ENCODE peak calls at places on chromosomes 3 and 15, in four cellular contexts. H is HepG2, V is H1, B is K562. G is an unnamed sample.

GRCh38 chr3:178308696-178309278 is 227.4 kb upstream of the KCNMB2 start:
- DNase-seq in H (no peak), V (no peak), B (no peak), G (no peak)

GRCh38 chr15:32718822-32719716 is 1.3 kb downstream of the GREM1 start:
- DNase-seq in H (no peak), V (peak), B (no peak), G (no peak)

GRCh38 chr3:39724233-39724846 is 85.1 kb upstream of the MYRIP start:
- DNase-seq in H (no peak), V (no peak), B (peak), G (no peak)

GRCh38 chr3:135040321-135041110 is 245.5 kb downstream of the EPHB1 start:
- DNase-seq in H (no peak), V (no peak), B (no peak), G (no peak)

GRCh38 chr3:28595364-28595763 is 246.7 kb upstream of the AZI2 start:
- DNase-seq in H (no peak), V (no peak), B (no peak), G (no peak)

GRCh38 chr15:78216276-78217229 is 17.8 kb downstream of the ACSBG1 start:
- DNase-seq in H (no peak), V (no peak), B (no peak), G (no peak)

GRCh38 chr3:49912787-49913375 is 9.2 kb upstream of the MST1R start:
- DNase-seq in H (no peak), V (no peak), B (no peak), G (no peak)

GRCh38 chr15:49530106-49530505 is 90.5 kb downstream of the FAM227B start:
- DNase-seq in H (peak), V (no peak), B (no peak), G (no peak)

GRCh38 chr15:41790756-41791546 is 16.7 kb downstream of the MAPKBP1 start:
- DNase-seq in H (peak), V (no peak), B (peak), G (no peak)

GRCh38 chr3:113663324-113663750 is 33.1 kb downstream of the USF3 start:
- DNase-seq in H (peak), V (no peak), B (no peak), G (no peak)

GRCh38 chr3:156742401-156742800 is 68.0 kb downstream of the TIPARP start:
- DNase-seq in H (no peak), V (no peak), B (no peak), G (no peak)

GRCh38 chr3:52023860-52024764 is 28.4 kb upstream of the RPL29 start:
- DNase-seq in H (no peak), V (no peak), B (no peak), G (peak)

GRCh38 chr3:57206423-57206822 is 6.6 kb upstream of the HESX1 start:
- DNase-seq in H (no peak), V (no peak), B (no peak), G (no peak)

GRCh38 chr3:126449621-126450051 is 26.1 kb downstream of the ZXDC start:
- DNase-seq in H (no peak), V (no peak), B (no peak), G (no peak)

GRCh38 chr3:119469378-119470189 is 821 bp downstream of the POGLUT1 start:
- DNase-seq in H (no peak), V (no peak), B (no peak), G (peak)

GRCh38 chr15:99716540-99716939 is 16.7 kb downstream of the LYSMD4 start:
- DNase-seq in H (no peak), V (no peak), B (no peak), G (no peak)

GRCh38 chr15:63034568-63034967 is 8.0 kb upstream of the TPM1 start:
- DNase-seq in H (no peak), V (no peak), B (no peak), G (no peak)

GRCh38 chr15:63880019-63880418 is 46.3 kb upstream of the HERC1 start:
- DNase-seq in H (no peak), V (no peak), B (no peak), G (no peak)

GRCh38 chr3:128082545-128082944 is 30.3 kb downstream of the SEC61A1 start:
- DNase-seq in H (no peak), V (no peak), B (no peak), G (no peak)

GRCh38 chr15:40953713-40954074 is 423 bp downstream of the CHAC1 start:
- DNase-seq in H (no peak), V (no peak), B (no peak), G (no peak)

GRCh38 chr15:68017221-68017620 is 36.9 kb upstream of the PIAS1 start:
- DNase-seq in H (no peak), V (no peak), B (no peak), G (no peak)

GRCh38 chr15:101450561-101451145 is 38.9 kb downstream of the PCSK6 start:
- DNase-seq in H (no peak), V (no peak), B (no peak), G (no peak)

GRCh38 chr15:46961795-46962194 is 755.5 kb upstream of the SEMA6D start:
- DNase-seq in H (no peak), V (no peak), B (no peak), G (no peak)

GRCh38 chr3:54905230-54905888 is 22.5 kb downstream of the LRTM1 start:
- DNase-seq in H (no peak), V (no peak), B (no peak), G (no peak)

DNA sequence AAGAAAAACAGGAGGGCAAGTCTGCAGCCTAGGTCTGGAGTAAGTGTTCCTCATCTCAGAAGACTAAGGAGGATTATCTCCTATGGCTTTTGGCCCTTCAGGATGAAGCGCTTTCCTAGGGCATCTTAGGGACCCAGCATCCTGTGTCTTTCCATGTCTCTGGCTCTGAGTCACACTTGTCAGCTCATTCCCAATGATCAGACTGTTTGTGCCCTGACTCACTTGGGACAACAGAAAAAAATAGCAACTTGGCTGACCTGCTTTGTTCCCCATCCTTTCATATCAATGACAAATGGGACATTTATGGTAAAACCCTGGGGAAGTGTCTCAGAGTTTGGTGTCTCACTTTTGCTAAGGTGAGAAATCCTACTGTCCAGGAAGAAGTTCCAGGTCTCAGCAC is 76.2 kb upstream of the OXTR start:
- DNase-seq in H (no peak), V (no peak), B (no peak), G (no peak)
- TF ChIP-seq CBX5 in H (no peak), V (no peak), B (no peak), G (no peak)

GRCh38 chr15:95558131-95558530 is 772.4 kb upstream of the NR2F2 start:
- DNase-seq in H (no peak), V (no peak), B (no peak), G (no peak)

GRCh38 chr15:95556225-95556624 is 774.3 kb upstream of the NR2F2 start:
- DNase-seq in H (no peak), V (no peak), B (no peak), G (no peak)

GRCh38 chr15:95558916-95559315 is 771.6 kb upstream of the NR2F2 start:
- DNase-seq in H (no peak), V (no peak), B (no peak), G (no peak)

GRCh38 chr15:95556866-95557225 is 773.7 kb upstream of the NR2F2 start:
- DNase-seq in H (no peak), V (no peak), B (no peak), G (no peak)

DNA sequence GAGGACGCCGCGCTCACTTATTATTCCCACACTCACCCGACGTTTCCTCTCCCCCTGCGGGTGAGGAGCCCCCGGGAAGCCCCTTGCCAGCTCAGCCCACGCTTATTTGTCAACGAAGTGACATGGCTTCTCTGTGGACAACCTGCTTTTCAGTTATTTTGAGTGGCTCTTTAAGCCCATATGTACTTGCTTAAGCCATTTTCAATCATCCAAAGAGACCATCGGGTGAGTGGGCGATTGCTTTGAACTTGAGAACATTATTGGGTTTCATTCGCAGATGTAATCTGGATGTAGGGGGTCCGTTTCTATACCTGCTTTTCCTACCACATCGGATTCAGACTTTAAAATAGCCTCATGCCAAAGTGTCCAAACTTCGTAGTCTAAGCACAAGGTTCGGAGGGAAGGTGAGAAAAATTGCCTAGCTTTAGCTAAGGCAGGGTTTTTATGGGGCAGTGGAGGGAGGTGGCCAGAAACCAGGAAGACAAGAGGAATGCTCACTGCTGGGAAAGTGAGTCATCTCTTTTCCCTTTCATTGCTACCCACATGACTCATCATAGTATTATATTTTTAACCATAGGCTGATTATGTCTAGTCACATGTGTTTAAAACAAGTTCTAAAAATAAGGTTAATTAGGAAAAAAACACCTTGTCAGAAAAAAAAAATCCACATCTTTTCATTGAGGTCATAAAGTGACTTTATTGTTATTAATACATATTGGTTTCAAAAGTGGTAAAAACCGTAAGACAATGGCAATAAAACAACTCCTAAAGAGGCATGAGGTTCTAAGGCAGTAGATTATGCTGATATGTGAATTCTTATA is 773.1 kb upstream of the NR2F2 start:
- DNase-seq in H (peak), V (no peak), B (peak), G (peak)
- TF ChIP-seq CEBPB in H (no peak), V (no peak), B (no peak), G (no peak)

GRCh38 chr3:71060536-71060935 is 523.0 kb downstream of the FOXP1 start:
- DNase-seq in H (peak), V (no peak), B (no peak), G (no peak)

GRCh38 chr3:71061581-71061980 is 521.9 kb downstream of the FOXP1 start:
- DNase-seq in H (no peak), V (no peak), B (no peak), G (no peak)

GRCh38 chr3:71062920-71063767 is 520.4 kb downstream of the FOXP1 start:
- DNase-seq in H (no peak), V (no peak), B (peak), G (no peak)

GRCh38 chr3:71062037-71062919 is 521.2 kb downstream of the FOXP1 start:
- DNase-seq in H (no peak), V (no peak), B (no peak), G (no peak)

GRCh38 chr3:71061037-71061436 is 522.5 kb downstream of the FOXP1 start:
- DNase-seq in H (no peak), V (no peak), B (no peak), G (no peak)
- TF ChIP-seq CBX5 in H (no peak), V (no peak), B (no peak), G (no peak)

GRCh38 chr3:25297667-25298585 is 130.1 kb upstream of the RARB start:
- DNase-seq in H (no peak), V (no peak), B (no peak), G (no peak)
- TF ChIP-seq CEBPB in H (no peak), V (no peak), B (no peak), G (no peak)

GRCh38 chr3:175662815-175663214 is 803.7 kb downstream of the NAALADL2 start:
- DNase-seq in H (no peak), V (no peak), B (no peak), G (no peak)

GRCh38 chr3:175670572-175670971 is 811.4 kb downstream of the NAALADL2 start:
- DNase-seq in H (no peak), V (no peak), B (no peak), G (no peak)

GRCh38 chr3:175668300-175668699 is 809.2 kb downstream of the NAALADL2 start:
- DNase-seq in H (no peak), V (no peak), B (no peak), G (no peak)

GRCh38 chr3:175659951-175660350 is 800.8 kb downstream of the NAALADL2 start:
- DNase-seq in H (no peak), V (no peak), B (no peak), G (no peak)

GRCh38 chr3:175664911-175665310 is 805.8 kb downstream of the NAALADL2 start:
- DNase-seq in H (no peak), V (no peak), B (no peak), G (no peak)
- TF ChIP-seq CBX5 in H (no peak), V (no peak), B (no peak), G (no peak)

GRCh38 chr3:195173696-195174095 is 97.3 kb downstream of the XXYLT1 start:
- DNase-seq in H (no peak), V (no peak), B (no peak), G (no peak)

GRCh38 chr3:195171093-195171873 is 99.7 kb downstream of the XXYLT1 start:
- DNase-seq in H (no peak), V (no peak), B (no peak), G (no peak)

GRCh38 chr3:195172896-195173295 is 98.1 kb downstream of the XXYLT1 start:
- DNase-seq in H (no peak), V (no peak), B (no peak), G (no peak)

GRCh38 chr3:195170521-195170920 is 100.4 kb downstream of the XXYLT1 start:
- DNase-seq in H (no peak), V (no peak), B (no peak), G (no peak)

GRCh38 chr3:195172285-195172684 is 98.7 kb downstream of the XXYLT1 start:
- DNase-seq in H (no peak), V (no peak), B (no peak), G (no peak)
- TF ChIP-seq CEBPB in H (no peak), V (no peak), B (no peak), G (no peak)

GRCh38 chr15:51770902-51771301 is 19.5 kb downstream of the TMOD2 start:
- DNase-seq in H (no peak), V (no peak), B (no peak), G (no peak)

GRCh38 chr15:51760805-51761204 is 9.4 kb downstream of the TMOD2 start:
- DNase-seq in H (no peak), V (no peak), B (no peak), G (no peak)

GRCh38 chr15:51768018-51768417 is 16.6 kb downstream of the TMOD2 start:
- DNase-seq in H (no peak), V (no peak), B (no peak), G (no peak)

GRCh38 chr15:51765751-51766150 is 14.4 kb downstream of the TMOD2 start:
- DNase-seq in H (no peak), V (no peak), B (no peak), G (no peak)
- TF ChIP-seq CBX5 in H (no peak), V (no peak), B (no peak), G (no peak)

GRCh38 chr15:69034352-69034751 is 19.9 kb downstream of the NOX5 start:
- DNase-seq in H (no peak), V (no peak), B (no peak), G (no peak)
- TF ChIP-seq CEBPB in H (no peak), V (no peak), B (no peak), G (no peak)

G was measured in GM12878.